ENCODE peak calls at places on chromosomes 4 and X, in ten cellular contexts. One of them, this sample, is unnamed.

GRCh38 chrX:48684134-48684533 is 535 bp downstream of the WAS start:
- DNase-seq in AG10803: no peak
- DNase-seq in stomach: no peak
- DNase-seq in choroid plexus epithelial cell: no peak
- DNase-seq in AG09309: no peak
- DNase-seq in IMR-90: no peak
- DNase-seq in dorsolateral prefrontal cortex: no peak
- DNase-seq in heart right ventricle: no peak
- DNase-seq in GM12865: no peak
- DNase-seq in mucosa of descending colon: no peak
- DNase-seq in this sample: no peak

GRCh38 chr4:154615211-154615610 is 2.8 kb upstream of the FGG start:
- DNase-seq in AG09309: no peak
- DNase-seq in mucosa of descending colon: no peak
- DNase-seq in choroid plexus epithelial cell: no peak
- DNase-seq in GM12865: no peak
- DNase-seq in AG10803: no peak
- DNase-seq in dorsolateral prefrontal cortex: no peak
- DNase-seq in heart right ventricle: no peak
- DNase-seq in stomach: no peak
- DNase-seq in IMR-90: no peak
- DNase-seq in this sample: no peak

GRCh38 chr4:13920111-13920875 is 292.8 kb upstream of the BOD1L1 start:
- DNase-seq in AG09309: no peak
- DNase-seq in GM12865: no peak
- DNase-seq in stomach: no peak
- DNase-seq in IMR-90: peak
- DNase-seq in heart right ventricle: no peak
- DNase-seq in mucosa of descending colon: no peak
- DNase-seq in AG10803: peak
- DNase-seq in choroid plexus epithelial cell: peak
- DNase-seq in dorsolateral prefrontal cortex: no peak
- DNase-seq in this sample: no peak

GRCh38 chr4:56260320-56260719 is 127.0 kb downstream of the AASDH start:
- DNase-seq in heart right ventricle: no peak
- DNase-seq in AG09309: no peak
- DNase-seq in IMR-90: no peak
- DNase-seq in AG10803: no peak
- DNase-seq in choroid plexus epithelial cell: no peak
- DNase-seq in GM12865: no peak
- DNase-seq in dorsolateral prefrontal cortex: no peak
- DNase-seq in stomach: no peak
- DNase-seq in mucosa of descending colon: no peak
- DNase-seq in this sample: peak

GRCh38 chr4:84479663-84480062 is 19.4 kb downstream of the NKX6-1 start:
- DNase-seq in IMR-90: no peak
- DNase-seq in heart right ventricle: no peak
- DNase-seq in AG09309: no peak
- DNase-seq in GM12865: no peak
- DNase-seq in AG10803: no peak
- DNase-seq in dorsolateral prefrontal cortex: no peak
- DNase-seq in choroid plexus epithelial cell: no peak
- DNase-seq in stomach: no peak
- DNase-seq in mucosa of descending colon: no peak
- DNase-seq in this sample: no peak

GRCh38 chr4:12360391-12360790 is 931.7 kb upstream of the HS3ST1 start:
- DNase-seq in choroid plexus epithelial cell: no peak
- DNase-seq in AG09309: no peak
- DNase-seq in GM12865: no peak
- DNase-seq in IMR-90: no peak
- DNase-seq in dorsolateral prefrontal cortex: no peak
- DNase-seq in AG10803: no peak
- DNase-seq in stomach: no peak
- DNase-seq in heart right ventricle: no peak
- DNase-seq in mucosa of descending colon: no peak
- DNase-seq in this sample: no peak

GRCh38 chrX:37753384-37753783 is 26.5 kb upstream of the CYBB start:
- DNase-seq in GM12865: peak
- DNase-seq in AG10803: no peak
- DNase-seq in mucosa of descending colon: no peak
- DNase-seq in heart right ventricle: no peak
- DNase-seq in dorsolateral prefrontal cortex: no peak
- DNase-seq in stomach: no peak
- DNase-seq in IMR-90: no peak
- DNase-seq in choroid plexus epithelial cell: no peak
- DNase-seq in AG09309: no peak
- DNase-seq in this sample: no peak

GRCh38 chr4:8335848-8336247 is 66.3 kb downstream of the HTRA3 start:
- DNase-seq in choroid plexus epithelial cell: no peak
- DNase-seq in GM12865: no peak
- DNase-seq in IMR-90: no peak
- DNase-seq in AG09309: no peak
- DNase-seq in stomach: no peak
- DNase-seq in dorsolateral prefrontal cortex: no peak
- DNase-seq in AG10803: no peak
- DNase-seq in mucosa of descending colon: no peak
- DNase-seq in heart right ventricle: no peak
- DNase-seq in this sample: no peak

GRCh38 chr4:88779431-88779830 is 81.8 kb upstream of the NAP1L5 start:
- DNase-seq in stomach: no peak
- DNase-seq in mucosa of descending colon: no peak
- DNase-seq in GM12865: no peak
- DNase-seq in heart right ventricle: no peak
- DNase-seq in IMR-90: peak
- DNase-seq in AG10803: peak
- DNase-seq in choroid plexus epithelial cell: peak
- DNase-seq in AG09309: no peak
- DNase-seq in dorsolateral prefrontal cortex: no peak
- DNase-seq in this sample: no peak

GRCh38 chr4:48139688-48140087 is 5.6 kb upstream of the TXK start:
- DNase-seq in choroid plexus epithelial cell: no peak
- DNase-seq in stomach: no peak
- DNase-seq in dorsolateral prefrontal cortex: no peak
- DNase-seq in GM12865: no peak
- DNase-seq in AG10803: peak
- DNase-seq in IMR-90: peak
- DNase-seq in mucosa of descending colon: no peak
- DNase-seq in heart right ventricle: no peak
- DNase-seq in AG09309: no peak
- DNase-seq in this sample: no peak

GRCh38 chr4:102429553-102429952 is 71.6 kb upstream of the NFKB1 start:
- DNase-seq in dorsolateral prefrontal cortex: no peak
- DNase-seq in choroid plexus epithelial cell: peak
- DNase-seq in mucosa of descending colon: no peak
- DNase-seq in heart right ventricle: no peak
- DNase-seq in IMR-90: peak
- DNase-seq in AG10803: peak
- DNase-seq in AG09309: peak
- DNase-seq in stomach: no peak
- DNase-seq in GM12865: no peak
- DNase-seq in this sample: no peak

GRCh38 chr4:64384237-64385176 is 24.7 kb downstream of the TECRL start:
- DNase-seq in stomach: no peak
- DNase-seq in AG10803: no peak
- DNase-seq in GM12865: no peak
- DNase-seq in heart right ventricle: no peak
- DNase-seq in mucosa of descending colon: no peak
- DNase-seq in choroid plexus epithelial cell: no peak
- DNase-seq in AG09309: no peak
- DNase-seq in IMR-90: no peak
- DNase-seq in dorsolateral prefrontal cortex: no peak
- DNase-seq in this sample: no peak

GRCh38 chrX:96576358-96576757 is 108.3 kb upstream of the DIAPH2 start:
- DNase-seq in dorsolateral prefrontal cortex: no peak
- DNase-seq in stomach: no peak
- DNase-seq in AG10803: no peak
- DNase-seq in choroid plexus epithelial cell: no peak
- DNase-seq in GM12865: no peak
- DNase-seq in mucosa of descending colon: no peak
- DNase-seq in IMR-90: peak
- DNase-seq in AG09309: no peak
- DNase-seq in heart right ventricle: no peak
- DNase-seq in this sample: no peak

GRCh38 chr4:146255874-146256273 is 41.5 kb downstream of the REELD1 start:
- DNase-seq in IMR-90: peak
- DNase-seq in AG10803: peak
- DNase-seq in choroid plexus epithelial cell: peak
- DNase-seq in heart right ventricle: no peak
- DNase-seq in AG09309: peak
- DNase-seq in GM12865: no peak
- DNase-seq in dorsolateral prefrontal cortex: no peak
- DNase-seq in stomach: no peak
- DNase-seq in mucosa of descending colon: no peak
- DNase-seq in this sample: no peak

GRCh38 chrX:110045421-110045820 is 42.5 kb downstream of the TMEM164 start:
- DNase-seq in stomach: no peak
- DNase-seq in mucosa of descending colon: no peak
- DNase-seq in AG09309: no peak
- DNase-seq in heart right ventricle: peak
- DNase-seq in IMR-90: no peak
- DNase-seq in GM12865: no peak
- DNase-seq in choroid plexus epithelial cell: no peak
- DNase-seq in AG10803: no peak
- DNase-seq in dorsolateral prefrontal cortex: no peak
- DNase-seq in this sample: no peak

GRCh38 chrX:110046971-110047370 is 44.1 kb downstream of the TMEM164 start:
- DNase-seq in dorsolateral prefrontal cortex: no peak
- DNase-seq in AG10803: no peak
- DNase-seq in choroid plexus epithelial cell: no peak
- DNase-seq in AG09309: no peak
- DNase-seq in heart right ventricle: no peak
- DNase-seq in IMR-90: no peak
- DNase-seq in GM12865: no peak
- DNase-seq in mucosa of descending colon: no peak
- DNase-seq in stomach: no peak
- DNase-seq in this sample: no peak

GRCh38 chrX:110049096-110049495 is 46.2 kb downstream of the TMEM164 start:
- DNase-seq in stomach: no peak
- DNase-seq in choroid plexus epithelial cell: no peak
- DNase-seq in heart right ventricle: no peak
- DNase-seq in IMR-90: no peak
- DNase-seq in dorsolateral prefrontal cortex: no peak
- DNase-seq in mucosa of descending colon: no peak
- DNase-seq in GM12865: no peak
- DNase-seq in AG10803: no peak
- DNase-seq in AG09309: no peak
- DNase-seq in this sample: no peak

GRCh38 chrX:110044531-110045249 is 41.8 kb downstream of the TMEM164 start:
- DNase-seq in stomach: no peak
- DNase-seq in GM12865: no peak
- DNase-seq in IMR-90: no peak
- DNase-seq in dorsolateral prefrontal cortex: no peak
- DNase-seq in mucosa of descending colon: no peak
- DNase-seq in AG10803: no peak
- DNase-seq in heart right ventricle: no peak
- DNase-seq in AG09309: no peak
- DNase-seq in choroid plexus epithelial cell: no peak
- DNase-seq in this sample: no peak

GRCh38 chrX:110045988-110046387 is 43.1 kb downstream of the TMEM164 start:
- DNase-seq in heart right ventricle: no peak
- DNase-seq in choroid plexus epithelial cell: peak
- DNase-seq in mucosa of descending colon: no peak
- DNase-seq in dorsolateral prefrontal cortex: no peak
- DNase-seq in GM12865: no peak
- DNase-seq in AG10803: no peak
- DNase-seq in stomach: no peak
- DNase-seq in AG09309: no peak
- DNase-seq in IMR-90: no peak
- DNase-seq in this sample: no peak
- TF ChIP-seq CTCF in heart right ventricle: no peak
- TF ChIP-seq CTCF in choroid plexus epithelial cell: peak
- TF ChIP-seq CTCF in mucosa of descending colon: no peak
- TF ChIP-seq CTCF in dorsolateral prefrontal cortex: no peak
- TF ChIP-seq CTCF in GM12865: no peak
- TF ChIP-seq CTCF in AG10803: no peak
- TF ChIP-seq CTCF in stomach: no peak
- TF ChIP-seq CTCF in AG09309: no peak
- TF ChIP-seq CTCF in IMR-90: no peak
- TF ChIP-seq CTCF in this sample: peak

DNA sequence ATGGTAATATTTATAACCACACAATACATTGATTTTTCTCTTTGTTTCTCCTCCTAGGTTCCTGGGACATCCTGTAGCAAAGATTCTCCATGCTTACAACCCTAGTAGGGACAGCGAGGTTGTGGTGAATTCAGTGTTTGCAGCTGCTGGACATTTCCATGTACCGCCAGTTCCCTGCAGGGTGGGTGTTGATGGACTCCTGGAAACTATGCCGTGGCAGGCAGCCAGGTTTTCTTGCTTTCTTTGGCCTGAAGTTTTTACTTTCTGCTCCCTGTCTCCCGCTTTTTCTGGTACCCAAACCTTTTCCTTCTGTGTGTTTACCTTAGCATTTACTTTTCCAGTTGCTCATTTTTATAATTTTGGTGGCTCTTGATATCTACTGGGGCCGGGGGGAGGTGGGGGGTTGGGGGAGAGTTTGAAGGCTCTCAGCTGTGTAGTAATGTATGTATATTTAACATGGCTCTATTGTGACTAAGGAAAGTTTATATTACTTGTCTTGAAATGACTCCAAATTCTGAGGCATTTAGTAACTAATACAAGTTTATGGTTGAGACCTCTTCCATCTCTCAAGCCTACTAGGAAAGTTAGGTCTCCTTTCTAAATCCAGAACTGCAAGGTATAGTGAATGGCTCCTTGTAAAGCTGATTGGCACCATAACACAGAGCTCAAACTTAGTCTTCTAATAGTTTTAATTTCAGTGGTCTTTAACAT is 89.7 kb downstream of the TMEM131L start:
- DNase-seq in mucosa of descending colon: peak
- DNase-seq in heart right ventricle: peak
- DNase-seq in stomach: peak
- DNase-seq in AG09309: no peak
- DNase-seq in dorsolateral prefrontal cortex: no peak
- DNase-seq in IMR-90: peak
- DNase-seq in AG10803: peak
- DNase-seq in GM12865: no peak
- DNase-seq in choroid plexus epithelial cell: peak
- DNase-seq in this sample: no peak
- H3K4me3 ChIP-seq in mucosa of descending colon: no peak
- H3K4me3 ChIP-seq in heart right ventricle: peak
- H3K4me3 ChIP-seq in stomach: no peak
- H3K4me3 ChIP-seq in AG09309: no peak
- H3K4me3 ChIP-seq in dorsolateral prefrontal cortex: no peak
- H3K4me3 ChIP-seq in IMR-90: peak
- H3K4me3 ChIP-seq in AG10803: no peak
- H3K4me3 ChIP-seq in GM12865: no peak
- H3K4me3 ChIP-seq in choroid plexus epithelial cell: no peak
- H3K4me3 ChIP-seq in this sample: no peak

GRCh38 chr4:38003102-38003501 is 42.9 kb downstream of the PTTG2 start:
- DNase-seq in heart right ventricle: no peak
- DNase-seq in stomach: no peak
- DNase-seq in mucosa of descending colon: no peak
- DNase-seq in GM12865: no peak
- DNase-seq in AG09309: no peak
- DNase-seq in dorsolateral prefrontal cortex: no peak
- DNase-seq in choroid plexus epithelial cell: no peak
- DNase-seq in IMR-90: no peak
- DNase-seq in AG10803: no peak
- DNase-seq in this sample: no peak
- TF ChIP-seq CTCF in heart right ventricle: no peak
- TF ChIP-seq CTCF in stomach: no peak
- TF ChIP-seq CTCF in mucosa of descending colon: no peak
- TF ChIP-seq CTCF in GM12865: no peak
- TF ChIP-seq CTCF in AG09309: no peak
- TF ChIP-seq CTCF in dorsolateral prefrontal cortex: no peak
- TF ChIP-seq CTCF in choroid plexus epithelial cell: no peak
- TF ChIP-seq CTCF in IMR-90: no peak
- TF ChIP-seq CTCF in AG10803: no peak
- TF ChIP-seq CTCF in this sample: no peak

GRCh38 chr4:122403860-122404259 is 25.0 kb downstream of the ADAD1 start:
- DNase-seq in IMR-90: no peak
- DNase-seq in heart right ventricle: no peak
- DNase-seq in AG09309: no peak
- DNase-seq in stomach: no peak
- DNase-seq in AG10803: no peak
- DNase-seq in GM12865: no peak
- DNase-seq in mucosa of descending colon: no peak
- DNase-seq in choroid plexus epithelial cell: no peak
- DNase-seq in dorsolateral prefrontal cortex: no peak
- DNase-seq in this sample: no peak
- H3K4me3 ChIP-seq in IMR-90: no peak
- H3K4me3 ChIP-seq in heart right ventricle: no peak
- H3K4me3 ChIP-seq in AG09309: no peak
- H3K4me3 ChIP-seq in stomach: no peak
- H3K4me3 ChIP-seq in AG10803: no peak
- H3K4me3 ChIP-seq in GM12865: no peak
- H3K4me3 ChIP-seq in mucosa of descending colon: no peak
- H3K4me3 ChIP-seq in choroid plexus epithelial cell: no peak
- H3K4me3 ChIP-seq in dorsolateral prefrontal cortex: no peak
- H3K4me3 ChIP-seq in this sample: no peak